ENCODE peak calls at places on chromosome 17, in nine cellular contexts. I is upper lobe of right lung; O is left ventricle myocardium inferior; T is heart right ventricle; X is neural progenitor cell; V is tibial artery; D is CD8-positive, alpha-beta T cell; G is right lobe of liver; R is ovary. A is an unnamed sample. For H3K4me1, the result is how much of the 10 kb centered on the place peaks cover.

GRCh38 chr17:31489295-31490018 is 98.0 kb downstream of the RAB11FIP4 start:
- DNase-seq in G (peak), X (peak), T (no peak), I (peak), R (no peak), O (no peak), V (no peak), D (peak), A (peak)

GRCh38 chr17:80345841-80346497 is 69.0 kb upstream of the ENDOV start:
- DNase-seq in T (no peak), G (no peak), D (no peak), O (no peak), I (peak), V (peak), R (peak), X (no peak), A (no peak)

GRCh38 chr17:78204387-78205123 is 9.5 kb upstream of the BIRC5 start:
- DNase-seq in G (no peak), D (no peak), V (no peak), X (no peak), I (no peak), O (no peak), R (no peak), T (no peak), A (no peak)

GRCh38 chr17:81557276-81558114 is 5.3 kb upstream of the FAAP100 start:
- DNase-seq in I (no peak), T (no peak), G (no peak), R (no peak), X (no peak), V (no peak), O (no peak), D (no peak), A (no peak)

GRCh38 chr17:49928826-49929475 is 40.0 kb upstream of the DLX4 start:
- DNase-seq in O (no peak), V (no peak), I (no peak), R (no peak), T (no peak), X (no peak), D (no peak), G (no peak), A (no peak)

GRCh38 chr17:1275962-1276736 is 3.3 kb upstream of the TRARG1 start:
- DNase-seq in V (peak), I (peak), T (peak), O (peak), G (peak), R (peak), D (peak), X (peak), A (peak)

GRCh38 chr17:70317416-70317815 is 148.1 kb downstream of the KCNJ2 start:
- DNase-seq in V (no peak), T (no peak), G (no peak), D (no peak), X (no peak), R (no peak), I (no peak), O (no peak), A (no peak)

GRCh38 chr17:56440391-56440790 is 153.1 kb upstream of the NOG start:
- DNase-seq in I (no peak), G (no peak), T (no peak), D (no peak), O (no peak), X (no peak), V (no peak), R (no peak), A (no peak)

GRCh38 chr17:8162997-8163977 is 539 bp upstream of the VAMP2 start:
- DNase-seq in R (peak), V (peak), T (no peak), I (peak), D (peak), G (peak), X (peak), O (peak), A (peak)

GRCh38 chr17:76894842-76895241 is 26.6 kb downstream of the MGAT5B start:
- DNase-seq in T (no peak), V (no peak), G (no peak), D (no peak), X (no peak), R (no peak), I (no peak), O (no peak), A (no peak)

GRCh38 chr17:32671891-32672290 is 185.1 kb downstream of the CDK5R1 start:
- DNase-seq in V (peak), G (peak), T (peak), D (no peak), X (no peak), I (no peak), O (peak), R (no peak), A (peak)

GRCh38 chr17:21688293-21688949 is 3.9 kb upstream of the KCNJ18 start:
- DNase-seq in O (no peak), R (no peak), D (no peak), I (no peak), X (no peak), T (no peak), G (no peak), V (no peak), A (no peak)

GRCh38 chr17:63116967-63117366 is 150.9 kb downstream of the TANC2 start:
- DNase-seq in G (no peak), O (no peak), I (no peak), T (no peak), X (peak), R (no peak), D (no peak), V (no peak), A (no peak)

GRCh38 chr17:68019336-68019674 is 16.2 kb upstream of the KPNA2 start:
- DNase-seq in R (no peak), O (no peak), X (no peak), V (no peak), T (no peak), D (no peak), G (no peak), I (no peak), A (no peak)

GRCh38 chr17:4766199-4766598 is 5.5 kb upstream of the TM4SF5 start:
- DNase-seq in X (no peak), T (no peak), D (no peak), O (no peak), I (no peak), R (no peak), V (no peak), G (no peak), A (peak)

GRCh38 chr17:40951011-40951622 is 13.7 kb upstream of the KRT23 start:
- DNase-seq in X (no peak), G (no peak), T (no peak), V (no peak), R (no peak), I (no peak), O (no peak), D (no peak), A (no peak)

GRCh38 chr17:61157246-61157887 is 242.3 kb upstream of the TBX2 start:
- DNase-seq in V (no peak), G (no peak), I (no peak), T (no peak), X (no peak), D (no peak), R (no peak), O (no peak), A (no peak)

GRCh38 chr17:2792541-2793169 is 3.6 kb upstream of the RAP1GAP2 start:
- DNase-seq in T (no peak), I (no peak), G (no peak), X (no peak), R (no peak), V (no peak), D (peak), O (no peak), A (no peak)

GRCh38 chr17:59366773-59367656 is 35.6 kb downstream of the YPEL2 start:
- DNase-seq in V (peak), T (peak), X (no peak), O (no peak), R (peak), G (peak), I (peak), D (no peak), A (peak)

GRCh38 chr17:81601525-81602120 is 35.3 kb downstream of the NPLOC4 start:
- DNase-seq in G (no peak), D (peak), X (peak), T (peak), O (no peak), R (no peak), I (no peak), V (no peak), A (no peak)

GRCh38 chr17:77438241-77439204 is 297.8 kb downstream of the SEC14L1 start:
- DNase-seq in D (no peak), T (no peak), G (no peak), X (no peak), V (no peak), I (no peak), R (no peak), O (no peak), A (no peak)

GRCh38 chr17:36475346-36475970 is 11.0 kb upstream of the ZNHIT3 start:
- DNase-seq in V (no peak), D (no peak), T (no peak), G (peak), O (no peak), R (no peak), X (no peak), I (no peak), A (no peak)
- TF ChIP-seq CTCF in V (no peak), D (no peak), T (no peak), G (no peak), O (no peak), R (no peak), X (no peak), I (no peak), A (no peak)

DNA sequence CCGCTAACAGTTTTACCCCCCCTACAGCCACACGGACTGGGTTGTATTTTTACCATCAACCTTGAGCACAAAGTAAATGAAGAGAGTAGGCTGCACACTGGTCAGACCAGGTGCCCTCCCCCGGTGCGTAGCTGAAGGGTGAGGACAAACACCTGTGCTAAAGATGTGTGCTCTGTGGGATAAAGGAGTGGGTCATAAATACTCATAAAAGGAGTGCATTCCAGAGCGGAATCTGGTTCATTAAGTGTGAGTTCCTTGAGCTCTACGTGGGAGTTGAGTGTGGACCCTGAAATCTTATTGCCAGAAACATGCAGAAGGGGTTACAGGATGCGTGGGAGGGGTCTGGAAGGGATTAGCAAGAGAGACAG is 217.0 kb downstream of the CCDC182 start:
- DNase-seq in G (no peak), V (no peak), X (no peak), T (no peak), O (no peak), I (no peak), D (no peak), R (peak), A (peak)
- H3K4me1 ChIP-seq in G (under half), V (under half), X (half or more), T (under half), O (half or more), I (under half), D (under half), R (under half), A (under half)

GRCh38 chr17:9900019-9900594 is 5.0 kb downstream of the RCVRN start:
- DNase-seq in X (no peak), D (no peak), T (no peak), R (no peak), V (no peak), G (no peak), I (no peak), O (no peak), A (no peak)
- H3K27ac ChIP-seq in X (no peak), D (no peak), T (no peak), R (no peak), V (no peak), G (no peak), I (no peak), O (no peak), A (peak)

GRCh38 chr17:58336456-58337094 is 8.0 kb upstream of the TSPOAP1 start:
- DNase-seq in X (no peak), D (peak), O (no peak), V (no peak), R (no peak), I (peak), G (no peak), T (no peak), A (no peak)

GRCh38 chr17:58338907-58339774 is 10.5 kb upstream of the TSPOAP1 start:
- DNase-seq in V (peak), O (peak), T (no peak), D (peak), G (no peak), I (peak), X (peak), R (peak), A (peak)

GRCh38 chr17:58337126-58337599 is 8.6 kb upstream of the TSPOAP1 start:
- DNase-seq in R (no peak), O (no peak), V (no peak), I (peak), D (peak), X (no peak), G (no peak), T (no peak), A (no peak)

GRCh38 chr17:58338454-58338841 is 9.9 kb upstream of the TSPOAP1 start:
- DNase-seq in R (no peak), T (no peak), X (no peak), G (no peak), D (no peak), O (no peak), I (no peak), V (no peak), A (no peak)

DNA sequence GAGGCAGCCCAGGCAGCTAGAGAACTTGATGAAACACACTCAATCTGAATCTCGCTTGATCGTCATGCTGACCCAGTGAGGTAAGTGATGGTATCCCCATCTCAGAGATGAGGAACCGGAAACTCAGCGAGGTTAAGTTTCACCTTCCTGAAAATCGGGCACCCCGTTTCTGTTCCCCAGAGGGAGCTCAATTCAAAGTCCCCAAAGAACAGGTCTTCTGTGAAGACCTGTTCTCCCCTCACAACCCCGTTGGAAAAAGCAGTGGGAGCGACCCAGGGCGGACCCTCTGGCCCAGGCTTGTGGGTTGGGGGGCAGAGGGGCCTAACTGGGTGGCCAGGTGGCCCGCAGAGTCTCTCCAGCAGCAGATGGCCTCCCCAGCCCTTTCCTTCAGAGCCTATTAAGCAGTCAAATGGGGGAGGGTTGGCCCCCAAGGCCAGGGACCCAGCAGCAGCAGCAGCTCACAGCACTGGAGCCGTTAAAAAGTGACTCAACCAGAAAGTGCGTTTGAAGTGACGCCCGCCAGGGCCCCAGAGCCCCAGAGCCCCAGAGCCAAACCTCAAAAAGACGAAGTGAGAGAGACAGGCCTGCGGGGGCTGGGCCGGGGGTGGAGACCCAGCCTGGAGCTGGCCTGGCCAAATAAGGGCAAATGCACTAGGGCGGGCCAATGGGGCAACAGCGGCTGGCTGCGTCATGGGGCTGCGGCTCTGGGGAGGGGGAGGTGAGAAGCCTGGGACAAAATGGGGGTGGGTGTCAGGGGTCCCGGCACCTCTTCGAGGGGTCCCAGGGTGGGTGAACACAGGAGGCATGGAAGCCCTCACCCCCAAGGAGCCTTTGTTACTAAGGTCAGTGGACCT is 9.2 kb upstream of the TSPOAP1 start:
- DNase-seq in G (peak), I (peak), X (peak), T (peak), R (peak), O (peak), D (peak), V (peak), A (peak)
- TF ChIP-seq CTCF in G (no peak), I (no peak), X (no peak), T (no peak), R (no peak), O (no peak), D (no peak), V (no peak), A (no peak)

GRCh38 chr17:42566873-42567573 is at the start of gene MLX:
- DNase-seq in X (peak), D (peak), R (peak), V (peak), G (peak), T (peak), O (peak), I (peak), A (peak)
- H3K4me1 ChIP-seq in X (under half), D (under half), R (under half), V (half or more), G (under half), T (under half), O (half or more), I (half or more), A (half or more)

GRCh38 chr17:11244781-11245180 is 3.8 kb downstream of the SHISA6 start:
- DNase-seq in R (no peak), X (no peak), I (no peak), O (no peak), T (no peak), D (no peak), V (no peak), G (no peak), A (no peak)
- H3K27ac ChIP-seq in R (no peak), X (no peak), I (no peak), O (peak), T (no peak), D (no peak), V (no peak), G (no peak), A (no peak)

A was measured in lower lobe of right lung.